ENCODE peak calls at places on chromosomes 3 and 15, in eight cellular contexts. D is T-helper 9 cell, S is glutamatergic neuron, P is GM19239, Y is HT-29, M is RCC 7860, C is iPS-NIHi11, X is left ventricle myocardium inferior. B is an unnamed sample.

GRCh38 chr3:54132685-54133084 is 10.3 kb downstream of the CACNA2D3 start:
- DNase-seq in P (no peak), C (no peak), X (no peak), D (no peak), S (no peak), M (no peak), Y (no peak), B (no peak)

GRCh38 chr15:60213377-60214010 is 184.3 kb downstream of the ANXA2 start:
- DNase-seq in M (no peak), D (no peak), C (no peak), Y (no peak), S (no peak), X (no peak), P (no peak), B (no peak)

GRCh38 chr3:156620260-156620659 is 54.1 kb upstream of the TIPARP start:
- DNase-seq in S (no peak), D (no peak), Y (peak), P (no peak), C (no peak), M (peak), X (no peak), B (no peak)

GRCh38 chr3:115960799-115961198 is 337.5 kb downstream of the GAP43 start:
- DNase-seq in C (no peak), M (no peak), P (no peak), Y (no peak), D (no peak), S (no peak), X (no peak), B (no peak)

GRCh38 chr15:67101981-67102929 is 36.9 kb downstream of the SMAD3 start:
- DNase-seq in D (no peak), Y (no peak), M (peak), P (no peak), X (no peak), S (no peak), C (no peak), B (no peak)

GRCh38 chr15:74884428-74885223 is 5.2 kb upstream of the MPI start:
- DNase-seq in Y (no peak), S (no peak), C (no peak), M (no peak), P (no peak), D (no peak), X (no peak), B (no peak)

GRCh38 chr3:8869613-8870012 is 93.7 kb downstream of the RAD18 start:
- DNase-seq in X (no peak), Y (peak), D (no peak), S (no peak), C (no peak), P (no peak), M (peak), B (no peak)

GRCh38 chr3:73727117-73727802 is 102.5 kb upstream of the PDZRN3 start:
- DNase-seq in D (no peak), P (no peak), X (no peak), Y (no peak), M (no peak), C (peak), S (no peak), B (no peak)

GRCh38 chr3:183202004-183202722 is 39.6 kb upstream of the LAMP3 start:
- DNase-seq in C (no peak), X (no peak), P (no peak), S (no peak), M (no peak), D (no peak), Y (no peak), B (no peak)

GRCh38 chr3:13472286-13472685 is 7.8 kb upstream of the HDAC11 start:
- DNase-seq in X (no peak), M (no peak), S (no peak), D (no peak), Y (no peak), P (no peak), C (no peak), B (no peak)

GRCh38 chr3:58383476-58383875 is 50.2 kb downstream of the PDHB start:
- DNase-seq in Y (no peak), M (peak), X (no peak), D (no peak), C (no peak), P (no peak), S (no peak), B (no peak)

GRCh38 chr3:176879710-176880109 is 317.6 kb downstream of the TBL1XR1 start:
- DNase-seq in C (no peak), P (no peak), Y (no peak), M (no peak), S (no peak), X (no peak), D (no peak), B (no peak)

GRCh38 chr3:46729038-46729437 is 11.4 kb upstream of the PRSS50 start:
- DNase-seq in D (no peak), P (no peak), X (no peak), M (no peak), Y (no peak), C (no peak), S (no peak), B (no peak)

GRCh38 chr3:33278106-33278672 is 947 bp downstream of the FBXL2 start:
- DNase-seq in S (no peak), D (no peak), M (no peak), P (no peak), X (no peak), Y (no peak), C (no peak), B (no peak)

GRCh38 chr3:142088522-142088921 is 60.8 kb downstream of the TFDP2 start:
- DNase-seq in C (no peak), X (no peak), S (no peak), Y (no peak), P (no peak), D (no peak), M (peak), B (no peak)

GRCh38 chr3:177789500-177789899 is 592.2 kb upstream of the TBL1XR1 start:
- DNase-seq in S (no peak), D (no peak), X (no peak), Y (no peak), P (no peak), M (no peak), C (no peak), B (no peak)

GRCh38 chr15:85545185-85545584 is 164.8 kb downstream of the AKAP13 start:
- DNase-seq in P (no peak), M (no peak), Y (no peak), D (no peak), X (no peak), S (no peak), C (no peak), B (no peak)

GRCh38 chr15:74621936-74622335 is 6.3 kb downstream of the CLK3 start:
- DNase-seq in C (peak), X (no peak), S (no peak), Y (no peak), M (no peak), P (no peak), D (no peak), B (no peak)

GRCh38 chr3:133301194-133301593 is 98.7 kb upstream of the BFSP2 start:
- DNase-seq in Y (no peak), X (no peak), C (no peak), M (peak), P (no peak), S (no peak), D (no peak), B (no peak)

GRCh38 chr3:127325630-127325961 is 37.8 kb upstream of the PRR20G start:
- DNase-seq in C (no peak), D (no peak), S (no peak), P (no peak), M (no peak), Y (no peak), X (no peak), B (no peak)

GRCh38 chr3:16589867-16590624 is 15.2 kb downstream of the DAZL start:
- DNase-seq in Y (no peak), S (no peak), D (no peak), P (no peak), X (no peak), M (no peak), C (no peak), B (peak)

GRCh38 chr3:98329392-98330124 is 24.1 kb upstream of the OR5K4 start:
- DNase-seq in X (peak), D (peak), C (peak), P (no peak), S (peak), M (peak), Y (peak), B (peak)

GRCh38 chr3:21017115-21017852 is 733.7 kb downstream of the ZNF385D start:
- DNase-seq in M (no peak), S (peak), Y (peak), D (no peak), P (no peak), C (peak), X (no peak), B (no peak)

GRCh38 chr3:65636326-65636725 is 402.4 kb downstream of the MAGI1 start:
- DNase-seq in C (no peak), Y (no peak), X (no peak), D (no peak), M (no peak), S (no peak), P (no peak), B (no peak)

GRCh38 chr3:139668332-139668731 is 9.4 kb downstream of the NMNAT3 start:
- DNase-seq in Y (no peak), C (no peak), S (no peak), P (no peak), X (no peak), D (no peak), M (no peak), B (no peak)

GRCh38 chr3:51869304-51869703 is 6.1 kb downstream of the IQCF5 start:
- DNase-seq in S (no peak), Y (no peak), X (no peak), C (no peak), P (no peak), D (no peak), M (no peak), B (no peak)

GRCh38 chr3:28915711-28916481 is 365.0 kb upstream of the RBMS3 start:
- DNase-seq in M (peak), P (no peak), Y (no peak), X (no peak), C (peak), S (peak), D (no peak), B (no peak)

GRCh38 chr3:129052675-129053074 is 7.9 kb upstream of the GP9 start:
- DNase-seq in P (no peak), X (peak), D (no peak), C (no peak), M (no peak), Y (peak), S (no peak), B (no peak)

GRCh38 chr15:38610748-38611147 is 46.1 kb upstream of the RASGRP1 start:
- DNase-seq in Y (no peak), S (no peak), P (no peak), X (no peak), C (no peak), M (no peak), D (no peak), B (peak)

GRCh38 chr15:99703603-99704443 is 29.4 kb downstream of the LYSMD4 start:
- DNase-seq in C (peak), M (peak), Y (peak), X (no peak), D (no peak), P (no peak), S (no peak), B (peak)

B was measured in germinal center.